ENCODE peak calls at places on chromosomes 3 and 15, in nine cellular contexts. One of them, this sample, is unnamed.

GRCh38 chr3:138912237-138912636 is 34.7 kb downstream of the FOXL2 start:
- DNase-seq in choroid plexus epithelial cell: no peak
- DNase-seq in psoas muscle: no peak
- DNase-seq in MCF 10A: no peak
- DNase-seq in uterus: no peak
- DNase-seq in HFF-Myc: no peak
- DNase-seq in CD8-positive, alpha-beta T cell: no peak
- DNase-seq in brain microvascular endothelial cell: no peak
- DNase-seq in AG04450: no peak
- DNase-seq in this sample: no peak

GRCh38 chr3:178063475-178063874 is 472.8 kb upstream of the KCNMB2 start:
- DNase-seq in choroid plexus epithelial cell: no peak
- DNase-seq in psoas muscle: no peak
- DNase-seq in brain microvascular endothelial cell: no peak
- DNase-seq in HFF-Myc: no peak
- DNase-seq in uterus: no peak
- DNase-seq in CD8-positive, alpha-beta T cell: no peak
- DNase-seq in AG04450: peak
- DNase-seq in MCF 10A: no peak
- DNase-seq in this sample: no peak

GRCh38 chr15:87365221-87365620 is 891.3 kb downstream of the NTRK3 start:
- DNase-seq in CD8-positive, alpha-beta T cell: no peak
- DNase-seq in AG04450: peak
- DNase-seq in brain microvascular endothelial cell: peak
- DNase-seq in HFF-Myc: no peak
- DNase-seq in psoas muscle: no peak
- DNase-seq in uterus: no peak
- DNase-seq in MCF 10A: peak
- DNase-seq in choroid plexus epithelial cell: peak
- DNase-seq in this sample: no peak

GRCh38 chr3:48157215-48157840 is 30.9 kb downstream of the CDC25A start:
- DNase-seq in MCF 10A: no peak
- DNase-seq in AG04450: no peak
- DNase-seq in brain microvascular endothelial cell: no peak
- DNase-seq in psoas muscle: no peak
- DNase-seq in CD8-positive, alpha-beta T cell: no peak
- DNase-seq in uterus: no peak
- DNase-seq in HFF-Myc: no peak
- DNase-seq in choroid plexus epithelial cell: no peak
- DNase-seq in this sample: no peak

GRCh38 chr3:71089271-71089670 is 494.3 kb downstream of the FOXP1 start:
- DNase-seq in uterus: no peak
- DNase-seq in HFF-Myc: no peak
- DNase-seq in psoas muscle: no peak
- DNase-seq in AG04450: no peak
- DNase-seq in MCF 10A: no peak
- DNase-seq in CD8-positive, alpha-beta T cell: no peak
- DNase-seq in brain microvascular endothelial cell: no peak
- DNase-seq in choroid plexus epithelial cell: no peak
- DNase-seq in this sample: no peak

GRCh38 chr3:53806182-53807116 is 39.8 kb downstream of the CHDH start:
- DNase-seq in psoas muscle: no peak
- DNase-seq in HFF-Myc: no peak
- DNase-seq in AG04450: peak
- DNase-seq in MCF 10A: no peak
- DNase-seq in choroid plexus epithelial cell: peak
- DNase-seq in uterus: no peak
- DNase-seq in CD8-positive, alpha-beta T cell: no peak
- DNase-seq in brain microvascular endothelial cell: peak
- DNase-seq in this sample: no peak

GRCh38 chr3:10702961-10703740 is 112.9 kb upstream of the SLC6A11 start:
- DNase-seq in uterus: no peak
- DNase-seq in choroid plexus epithelial cell: no peak
- DNase-seq in AG04450: no peak
- DNase-seq in CD8-positive, alpha-beta T cell: no peak
- DNase-seq in brain microvascular endothelial cell: no peak
- DNase-seq in MCF 10A: no peak
- DNase-seq in HFF-Myc: no peak
- DNase-seq in psoas muscle: no peak
- DNase-seq in this sample: no peak

GRCh38 chr15:56124391-56124790 is 119.3 kb downstream of the RFX7 start:
- DNase-seq in uterus: no peak
- DNase-seq in choroid plexus epithelial cell: peak
- DNase-seq in psoas muscle: no peak
- DNase-seq in HFF-Myc: no peak
- DNase-seq in CD8-positive, alpha-beta T cell: no peak
- DNase-seq in AG04450: no peak
- DNase-seq in brain microvascular endothelial cell: peak
- DNase-seq in MCF 10A: no peak
- DNase-seq in this sample: no peak

GRCh38 chr3:166900866-166901577 is 479.1 kb downstream of the ZBBX start:
- DNase-seq in MCF 10A: peak
- DNase-seq in AG04450: no peak
- DNase-seq in HFF-Myc: no peak
- DNase-seq in CD8-positive, alpha-beta T cell: no peak
- DNase-seq in uterus: no peak
- DNase-seq in psoas muscle: no peak
- DNase-seq in choroid plexus epithelial cell: no peak
- DNase-seq in brain microvascular endothelial cell: no peak
- DNase-seq in this sample: no peak

GRCh38 chr15:52117549-52117948 is 5.0 kb upstream of the BCL2L10 start:
- DNase-seq in brain microvascular endothelial cell: no peak
- DNase-seq in MCF 10A: no peak
- DNase-seq in choroid plexus epithelial cell: no peak
- DNase-seq in CD8-positive, alpha-beta T cell: no peak
- DNase-seq in HFF-Myc: no peak
- DNase-seq in AG04450: no peak
- DNase-seq in uterus: no peak
- DNase-seq in psoas muscle: no peak
- DNase-seq in this sample: no peak

GRCh38 chr3:114850913-114851312 is 296.2 kb downstream of the ZBTB20 start:
- DNase-seq in psoas muscle: no peak
- DNase-seq in brain microvascular endothelial cell: no peak
- DNase-seq in HFF-Myc: no peak
- DNase-seq in uterus: no peak
- DNase-seq in CD8-positive, alpha-beta T cell: no peak
- DNase-seq in AG04450: no peak
- DNase-seq in MCF 10A: no peak
- DNase-seq in choroid plexus epithelial cell: peak
- DNase-seq in this sample: no peak

GRCh38 chr15:68187559-68187958 is 17.6 kb downstream of the CALML4 start:
- DNase-seq in MCF 10A: peak
- DNase-seq in brain microvascular endothelial cell: peak
- DNase-seq in AG04450: peak
- DNase-seq in psoas muscle: no peak
- DNase-seq in HFF-Myc: peak
- DNase-seq in CD8-positive, alpha-beta T cell: no peak
- DNase-seq in choroid plexus epithelial cell: peak
- DNase-seq in uterus: peak
- DNase-seq in this sample: no peak

GRCh38 chr15:84400820-84401219 is 165.2 kb downstream of the GOLGA6L4 start:
- DNase-seq in uterus: no peak
- DNase-seq in MCF 10A: no peak
- DNase-seq in CD8-positive, alpha-beta T cell: no peak
- DNase-seq in HFF-Myc: no peak
- DNase-seq in choroid plexus epithelial cell: no peak
- DNase-seq in AG04450: no peak
- DNase-seq in psoas muscle: no peak
- DNase-seq in brain microvascular endothelial cell: no peak
- DNase-seq in this sample: no peak

GRCh38 chr3:163622384-163622783 is 1455.9 kb downstream of the SI start:
- DNase-seq in psoas muscle: no peak
- DNase-seq in uterus: no peak
- DNase-seq in AG04450: no peak
- DNase-seq in MCF 10A: no peak
- DNase-seq in CD8-positive, alpha-beta T cell: no peak
- DNase-seq in choroid plexus epithelial cell: peak
- DNase-seq in HFF-Myc: no peak
- DNase-seq in brain microvascular endothelial cell: peak
- DNase-seq in this sample: no peak

GRCh38 chr15:41347236-41347635 is 14.6 kb downstream of the NUSAP1 start:
- DNase-seq in uterus: no peak
- DNase-seq in choroid plexus epithelial cell: no peak
- DNase-seq in AG04450: no peak
- DNase-seq in CD8-positive, alpha-beta T cell: no peak
- DNase-seq in psoas muscle: no peak
- DNase-seq in brain microvascular endothelial cell: no peak
- DNase-seq in HFF-Myc: no peak
- DNase-seq in MCF 10A: no peak
- DNase-seq in this sample: no peak

GRCh38 chr3:125645613-125646012 is 50.3 kb upstream of the OSBPL11 start:
- DNase-seq in choroid plexus epithelial cell: no peak
- DNase-seq in CD8-positive, alpha-beta T cell: no peak
- DNase-seq in brain microvascular endothelial cell: no peak
- DNase-seq in psoas muscle: no peak
- DNase-seq in AG04450: no peak
- DNase-seq in MCF 10A: no peak
- DNase-seq in uterus: no peak
- DNase-seq in HFF-Myc: no peak
- DNase-seq in this sample: no peak

GRCh38 chr3:114929971-114930732 is 216.9 kb downstream of the ZBTB20 start:
- DNase-seq in AG04450: no peak
- DNase-seq in psoas muscle: no peak
- DNase-seq in MCF 10A: peak
- DNase-seq in HFF-Myc: no peak
- DNase-seq in uterus: no peak
- DNase-seq in choroid plexus epithelial cell: peak
- DNase-seq in brain microvascular endothelial cell: no peak
- DNase-seq in CD8-positive, alpha-beta T cell: no peak
- DNase-seq in this sample: no peak

GRCh38 chr3:78140274-78140673 is 1100.4 kb downstream of the ROBO2 start:
- DNase-seq in uterus: no peak
- DNase-seq in choroid plexus epithelial cell: peak
- DNase-seq in HFF-Myc: no peak
- DNase-seq in psoas muscle: no peak
- DNase-seq in AG04450: no peak
- DNase-seq in brain microvascular endothelial cell: no peak
- DNase-seq in CD8-positive, alpha-beta T cell: no peak
- DNase-seq in MCF 10A: no peak
- DNase-seq in this sample: no peak

GRCh38 chr3:135503429-135504083 is 462.0 kb upstream of the PPP2R3A start:
- DNase-seq in MCF 10A: peak
- DNase-seq in CD8-positive, alpha-beta T cell: no peak
- DNase-seq in psoas muscle: peak
- DNase-seq in HFF-Myc: peak
- DNase-seq in uterus: peak
- DNase-seq in choroid plexus epithelial cell: peak
- DNase-seq in brain microvascular endothelial cell: peak
- DNase-seq in AG04450: peak
- DNase-seq in this sample: peak

GRCh38 chr3:116914004-116914403 is 204.4 kb downstream of the TUSC7 start:
- DNase-seq in AG04450: no peak
- DNase-seq in uterus: no peak
- DNase-seq in brain microvascular endothelial cell: no peak
- DNase-seq in choroid plexus epithelial cell: no peak
- DNase-seq in psoas muscle: no peak
- DNase-seq in MCF 10A: no peak
- DNase-seq in HFF-Myc: no peak
- DNase-seq in CD8-positive, alpha-beta T cell: no peak
- DNase-seq in this sample: no peak

GRCh38 chr15:101406014-101406413 is 83.5 kb downstream of the PCSK6 start:
- DNase-seq in choroid plexus epithelial cell: no peak
- DNase-seq in AG04450: no peak
- DNase-seq in CD8-positive, alpha-beta T cell: no peak
- DNase-seq in HFF-Myc: no peak
- DNase-seq in psoas muscle: no peak
- DNase-seq in uterus: no peak
- DNase-seq in brain microvascular endothelial cell: no peak
- DNase-seq in MCF 10A: no peak
- DNase-seq in this sample: no peak

GRCh38 chr3:134527037-134527436 is 41.2 kb downstream of the CEP63 start:
- DNase-seq in brain microvascular endothelial cell: no peak
- DNase-seq in AG04450: no peak
- DNase-seq in MCF 10A: peak
- DNase-seq in choroid plexus epithelial cell: peak
- DNase-seq in HFF-Myc: no peak
- DNase-seq in uterus: no peak
- DNase-seq in CD8-positive, alpha-beta T cell: no peak
- DNase-seq in psoas muscle: no peak
- DNase-seq in this sample: no peak

GRCh38 chr15:77630956-77631789 is 1.5 kb downstream of the LINGO1 start:
- DNase-seq in choroid plexus epithelial cell: no peak
- DNase-seq in MCF 10A: no peak
- DNase-seq in CD8-positive, alpha-beta T cell: no peak
- DNase-seq in psoas muscle: no peak
- DNase-seq in HFF-Myc: no peak
- DNase-seq in uterus: no peak
- DNase-seq in brain microvascular endothelial cell: no peak
- DNase-seq in AG04450: no peak
- DNase-seq in this sample: no peak
- TF ChIP-seq CTCF in choroid plexus epithelial cell: peak
- TF ChIP-seq CTCF in MCF 10A: no peak
- TF ChIP-seq CTCF in CD8-positive, alpha-beta T cell: no peak
- TF ChIP-seq CTCF in psoas muscle: no peak
- TF ChIP-seq CTCF in HFF-Myc: no peak
- TF ChIP-seq CTCF in uterus: no peak
- TF ChIP-seq CTCF in brain microvascular endothelial cell: peak
- TF ChIP-seq CTCF in AG04450: no peak
- TF ChIP-seq CTCF in this sample: no peak

GRCh38 chr3:12954891-12955650 is 113.7 kb upstream of the RPL32 start:
- DNase-seq in psoas muscle: peak
- DNase-seq in uterus: peak
- DNase-seq in brain microvascular endothelial cell: no peak
- DNase-seq in HFF-Myc: no peak
- DNase-seq in choroid plexus epithelial cell: no peak
- DNase-seq in MCF 10A: peak
- DNase-seq in AG04450: no peak
- DNase-seq in CD8-positive, alpha-beta T cell: peak
- DNase-seq in this sample: no peak
- TF ChIP-seq CTCF in psoas muscle: peak
- TF ChIP-seq CTCF in uterus: no peak
- TF ChIP-seq CTCF in brain microvascular endothelial cell: peak
- TF ChIP-seq CTCF in HFF-Myc: no peak
- TF ChIP-seq CTCF in choroid plexus epithelial cell: no peak
- TF ChIP-seq CTCF in MCF 10A: no peak
- TF ChIP-seq CTCF in AG04450: no peak
- TF ChIP-seq CTCF in CD8-positive, alpha-beta T cell: no peak
- TF ChIP-seq CTCF in this sample: no peak

DNA sequence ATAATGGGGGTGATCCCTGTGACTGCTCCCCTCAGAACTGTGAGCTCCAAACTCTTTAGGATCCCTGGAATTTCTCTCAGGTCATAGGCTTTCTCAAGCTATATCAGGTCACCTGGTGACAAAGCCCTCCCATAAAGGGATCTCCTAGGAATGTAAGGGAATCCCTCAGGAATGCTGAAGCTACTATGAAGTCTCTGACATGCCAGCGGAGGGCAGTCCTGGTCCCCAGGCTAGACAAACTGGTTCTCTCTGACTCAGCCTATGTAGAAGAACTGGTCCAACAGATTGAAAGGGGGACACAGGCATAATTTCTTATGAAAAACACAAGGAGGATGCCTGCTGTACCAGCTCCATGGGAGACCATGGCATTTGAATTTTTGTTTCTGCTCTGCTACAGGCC is 6.7 kb downstream of the LPCAT4 start:
- DNase-seq in psoas muscle: no peak
- DNase-seq in HFF-Myc: no peak
- DNase-seq in AG04450: no peak
- DNase-seq in choroid plexus epithelial cell: no peak
- DNase-seq in brain microvascular endothelial cell: no peak
- DNase-seq in uterus: no peak
- DNase-seq in CD8-positive, alpha-beta T cell: no peak
- DNase-seq in MCF 10A: no peak
- DNase-seq in this sample: no peak
- TF ChIP-seq CTCF in psoas muscle: no peak
- TF ChIP-seq CTCF in HFF-Myc: no peak
- TF ChIP-seq CTCF in AG04450: no peak
- TF ChIP-seq CTCF in choroid plexus epithelial cell: no peak
- TF ChIP-seq CTCF in brain microvascular endothelial cell: no peak
- TF ChIP-seq CTCF in uterus: no peak
- TF ChIP-seq CTCF in CD8-positive, alpha-beta T cell: no peak
- TF ChIP-seq CTCF in MCF 10A: no peak
- TF ChIP-seq CTCF in this sample: no peak

GRCh38 chr15:77584201-77584600 is 48.5 kb downstream of the LINGO1 start:
- DNase-seq in CD8-positive, alpha-beta T cell: no peak
- DNase-seq in AG04450: no peak
- DNase-seq in HFF-Myc: no peak
- DNase-seq in uterus: no peak
- DNase-seq in MCF 10A: peak
- DNase-seq in psoas muscle: no peak
- DNase-seq in choroid plexus epithelial cell: no peak
- DNase-seq in brain microvascular endothelial cell: no peak
- DNase-seq in this sample: no peak
- TF ChIP-seq CTCF in CD8-positive, alpha-beta T cell: no peak
- TF ChIP-seq CTCF in AG04450: peak
- TF ChIP-seq CTCF in HFF-Myc: peak
- TF ChIP-seq CTCF in uterus: no peak
- TF ChIP-seq CTCF in MCF 10A: no peak
- TF ChIP-seq CTCF in psoas muscle: no peak
- TF ChIP-seq CTCF in choroid plexus epithelial cell: peak
- TF ChIP-seq CTCF in brain microvascular endothelial cell: peak
- TF ChIP-seq CTCF in this sample: no peak

This sample was measured in omental fat pad.